ENCODE peak calls at places on chromosome 7, in six cellular contexts. C is body of pancreas, H is A549, W is stomach, K is IMR-90, R is heart left ventricle. Q is an unnamed sample.

GRCh38 chr7:98210513-98211220 is 572 bp upstream of the BHLHA15 start:
- DNase-seq in C (peak), R (no peak), H (no peak), W (no peak), K (no peak), Q (no peak)

GRCh38 chr7:43311694-43312093 is 199.2 kb downstream of the HECW1 start:
- DNase-seq in H (no peak), C (no peak), R (no peak), K (no peak), W (no peak), Q (no peak)

GRCh38 chr7:38625866-38626265 is 5.3 kb downstream of the AMPH start:
- DNase-seq in W (no peak), H (no peak), R (no peak), C (no peak), K (no peak), Q (no peak)

GRCh38 chr7:17638727-17639126 is 301.6 kb downstream of the SNX13 start:
- DNase-seq in H (no peak), C (no peak), K (peak), R (no peak), W (no peak), Q (no peak)

GRCh38 chr7:130723784-130724183 is 10.2 kb downstream of the KLF14 start:
- DNase-seq in W (no peak), C (no peak), R (no peak), H (no peak), K (no peak), Q (no peak)

GRCh38 chr7:47581442-47581820 is 480 bp downstream of the TNS3 start:
- DNase-seq in W (peak), R (no peak), K (no peak), H (no peak), C (peak), Q (no peak)

GRCh38 chr7:71637578-71637977 is 505.6 kb downstream of the GALNT17 start:
- DNase-seq in H (no peak), R (peak), K (no peak), C (no peak), W (no peak), Q (no peak)

GRCh38 chr7:133051066-133051465 is 30.8 kb downstream of the CHCHD3 start:
- DNase-seq in K (peak), R (no peak), W (no peak), H (no peak), C (peak), Q (peak)

GRCh38 chr7:31488562-31489203 is 25.2 kb upstream of the ITPRID1 start:
- DNase-seq in K (no peak), W (peak), H (peak), C (peak), R (no peak), Q (peak)

DNA sequence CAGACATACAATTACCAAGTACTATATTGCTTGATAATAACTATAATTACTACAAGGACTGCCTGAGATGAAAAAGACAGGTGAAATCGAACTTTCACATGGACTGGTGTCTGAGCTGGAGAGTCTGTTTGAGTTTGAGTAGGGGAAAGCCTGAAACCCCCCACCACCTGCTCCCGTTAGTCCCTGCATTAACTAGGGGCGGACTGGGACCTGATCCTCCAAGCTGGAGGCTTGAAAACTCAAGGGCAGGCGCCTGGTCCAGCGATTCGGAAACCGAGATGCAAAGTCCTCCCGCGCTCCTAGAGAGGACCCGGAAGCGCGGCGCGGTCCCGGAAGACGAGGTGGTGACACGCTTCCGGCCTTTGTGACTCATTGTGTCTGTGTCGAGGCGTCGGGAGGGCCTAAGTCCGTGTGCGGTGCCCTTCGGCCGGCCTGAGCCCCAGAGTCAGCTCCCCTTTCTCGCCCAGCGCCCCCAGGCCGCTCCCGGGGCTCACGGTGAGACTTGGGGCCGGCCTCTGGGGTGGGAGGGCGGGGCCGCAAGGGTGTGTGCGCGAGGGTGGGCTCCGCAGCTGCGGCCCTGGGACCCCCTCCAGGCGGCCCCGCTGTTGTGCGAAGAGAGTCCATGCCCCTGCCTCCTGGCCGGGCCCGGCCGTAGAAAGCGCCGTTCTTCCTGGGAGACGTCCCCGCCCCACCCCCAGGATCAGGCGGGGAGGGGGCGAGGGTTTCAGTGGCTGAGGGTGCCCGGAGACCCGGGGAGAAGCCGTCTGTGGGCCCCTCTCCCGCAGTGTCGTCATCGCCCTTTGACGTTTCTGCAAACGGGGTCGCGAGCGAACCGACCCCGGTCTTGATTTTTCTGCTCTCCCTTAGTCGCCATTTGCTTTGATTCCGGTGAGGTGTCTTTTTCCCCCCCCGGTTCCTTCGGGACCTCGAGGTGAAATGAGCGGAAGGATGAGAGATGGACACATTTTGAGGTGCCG is at the start of gene ZKSCAN1:
- DNase-seq in R (peak), K (peak), C (peak), W (peak), H (peak), Q (peak)
- TF ChIP-seq POLR2A in R (peak), K (peak), C (peak), W (peak), H (peak), Q (peak)

DNA sequence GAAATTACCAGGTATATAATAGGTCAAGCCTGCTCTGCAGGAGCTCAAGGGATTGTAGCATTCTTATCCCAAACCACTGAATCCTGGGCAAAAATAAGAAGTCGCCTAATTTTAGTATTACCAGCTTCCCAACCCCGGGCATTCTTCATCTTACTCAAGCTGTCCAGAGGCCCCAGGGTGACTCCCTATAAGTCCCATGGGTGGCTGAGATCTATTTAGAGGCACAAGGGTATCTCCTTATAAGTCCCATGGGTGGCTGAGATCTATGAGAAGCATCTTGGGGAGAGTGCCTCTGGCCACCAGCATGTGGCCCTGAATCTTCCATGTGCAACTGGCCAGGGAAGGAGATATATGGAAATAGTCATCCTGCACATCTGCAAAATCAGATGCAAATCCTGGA is 38.9 kb downstream of the PRSS2 start:
- DNase-seq in K (no peak), C (no peak), W (no peak), R (no peak), H (no peak), Q (no peak)
- TF ChIP-seq POLR2A in K (no peak), C (no peak), W (no peak), R (no peak), H (no peak), Q (no peak)

GRCh38 chr7:156999611-157000046 is 10.8 kb downstream of the MNX1 start:
- DNase-seq in K (no peak), R (no peak), W (peak), H (no peak), C (peak), Q (no peak)

GRCh38 chr7:157000741-157001653 is 9.5 kb downstream of the MNX1 start:
- DNase-seq in W (peak), C (no peak), K (no peak), H (no peak), R (no peak), Q (no peak)

GRCh38 chr7:156998988-156999610 is 11.4 kb downstream of the MNX1 start:
- DNase-seq in W (peak), R (no peak), C (peak), K (no peak), H (no peak), Q (no peak)

GRCh38 chr7:157001920-157002818 is 8.3 kb downstream of the MNX1 start:
- DNase-seq in R (no peak), K (no peak), C (no peak), W (no peak), H (no peak), Q (no peak)

DNA sequence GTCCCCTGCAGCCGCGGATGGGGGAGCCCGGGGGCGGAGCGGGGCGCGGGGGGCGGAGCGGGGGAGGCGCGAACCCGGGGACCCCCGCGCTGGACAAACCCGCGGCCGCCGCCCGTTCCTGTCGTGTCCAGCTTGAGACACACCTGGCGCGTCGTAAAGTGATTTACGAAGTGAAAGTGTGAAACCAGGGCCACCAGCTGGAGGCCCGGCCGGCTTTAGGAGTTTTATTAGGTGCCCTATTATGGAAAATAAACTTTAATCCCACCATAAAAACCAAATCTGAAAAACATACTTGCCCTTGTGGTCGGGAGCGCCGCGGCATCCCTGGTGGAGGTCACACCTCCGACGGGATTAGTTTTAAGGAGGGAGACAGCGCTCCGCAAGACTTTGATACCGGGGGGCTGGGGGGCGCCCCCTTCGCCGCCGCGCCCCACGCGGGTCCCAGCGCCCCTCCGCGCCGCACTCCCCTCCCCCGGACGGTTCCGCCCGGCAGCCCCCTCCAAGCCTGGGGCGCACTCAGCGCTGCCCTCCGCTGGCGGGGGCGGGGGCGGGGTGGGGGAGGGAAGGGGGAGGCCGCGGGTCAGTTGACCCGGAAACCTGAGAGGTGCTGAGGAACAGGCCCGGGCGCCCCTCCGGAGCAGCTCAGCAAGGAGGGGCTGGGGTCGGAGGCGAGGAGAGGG is 10.3 kb downstream of the MNX1 start:
- DNase-seq in W (peak), H (no peak), R (no peak), C (peak), K (no peak), Q (no peak)
- TF ChIP-seq POLR2A in W (no peak), H (no peak), R (no peak), C (no peak), K (no peak), Q (no peak)

GRCh38 chr7:20200965-20201364 is 16.2 kb downstream of the MACC1 start:
- DNase-seq in R (no peak), C (no peak), H (no peak), W (no peak), K (no peak), Q (no peak)

GRCh38 chr7:20198295-20198694 is 18.9 kb downstream of the MACC1 start:
- DNase-seq in H (no peak), K (no peak), C (no peak), W (no peak), R (no peak), Q (peak)

GRCh38 chr7:20200361-20200760 is 16.8 kb downstream of the MACC1 start:
- DNase-seq in R (no peak), C (no peak), H (no peak), W (no peak), K (no peak), Q (no peak)

GRCh38 chr7:20197837-20198236 is 19.3 kb downstream of the MACC1 start:
- DNase-seq in C (no peak), H (no peak), W (no peak), K (no peak), R (no peak), Q (peak)

DNA sequence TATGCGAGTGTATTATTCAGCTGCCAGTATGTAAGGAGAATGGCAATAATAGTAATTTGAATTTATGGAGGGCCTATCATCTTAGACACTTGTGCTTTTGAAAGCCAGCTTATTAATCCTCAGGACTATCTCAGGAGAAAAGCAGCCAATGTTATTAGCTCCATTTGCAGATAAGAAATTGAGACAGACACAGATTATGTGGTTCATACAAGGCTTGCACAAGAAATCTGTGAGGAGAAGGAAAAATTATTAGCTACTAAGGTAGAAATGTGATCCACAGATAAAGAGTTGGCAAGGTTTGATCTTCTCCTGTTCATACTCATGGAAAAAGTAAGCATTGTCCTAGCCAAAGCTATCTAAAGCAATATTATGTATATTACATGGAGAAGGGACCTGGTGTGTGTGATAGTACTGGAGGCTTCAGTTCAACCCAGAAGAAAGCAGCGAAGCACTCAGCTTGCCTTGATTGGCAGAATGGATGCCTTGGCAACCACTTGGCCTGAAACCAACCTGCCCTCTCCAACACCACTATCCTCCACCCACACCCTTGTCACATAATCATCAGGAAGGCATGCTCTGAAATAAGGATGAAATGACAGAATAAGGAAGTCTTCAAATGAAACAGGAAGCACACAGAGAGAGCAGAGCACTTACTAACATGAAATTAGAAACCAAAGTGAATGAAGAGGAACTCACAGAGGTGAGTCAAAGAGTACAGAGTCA is 18.0 kb downstream of the MACC1 start:
- DNase-seq in C (peak), K (peak), R (peak), W (peak), H (no peak), Q (peak)
- TF ChIP-seq POLR2A in C (no peak), K (no peak), R (no peak), W (no peak), H (no peak), Q (no peak)

GRCh38 chr7:117010375-117011133 is 57.3 kb downstream of the ST7 start:
- DNase-seq in R (no peak), K (peak), C (no peak), H (no peak), W (no peak), Q (peak)
- TF ChIP-seq POLR2A in R (no peak), K (no peak), C (no peak), H (no peak), W (no peak), Q (no peak)

Q was measured in erythroblast.